ENCODE peak calls at places on chromosome 20, in six cellular contexts. R is SHP77; K is AG09319; Y is activated naive CD4-positive, alpha-beta T cell treated with anti-CD3 and anti-CD28 coated beads for 36 hours; L is hippocampal formation; H is EH. M is an unnamed sample.

GRCh38 chr20:45878076-45878731 is 2.8 kb upstream of the ZSWIM1 start:
- DNase-seq in L (no peak), Y (no peak), H (peak; percentile 28), R (no peak), K (no peak), M (no peak)

GRCh38 chr20:32201296-32201976 is 6.1 kb downstream of the PLAGL2 start:
- DNase-seq in R (no peak), L (no peak), Y (no peak), H (peak; percentile 61), K (no peak), M (no peak)

GRCh38 chr20:878511-879307 is 37.4 kb downstream of the ANGPT4 start:
- DNase-seq in R (no peak), L (no peak), H (peak; percentile 41), Y (peak; percentile 56), K (no peak), M (no peak)

GRCh38 chr20:44811150-44811685 is 872 bp upstream of the RIMS4 start:
- DNase-seq in K (no peak), L (no peak), H (no peak), R (no peak), Y (no peak), M (no peak)

GRCh38 chr20:44787299-44787698 is 23.0 kb downstream of the RIMS4 start:
- DNase-seq in K (no peak), L (no peak), H (no peak), R (no peak), Y (no peak), M (no peak)

GRCh38 chr20:46214831-46215488 is 93.3 kb downstream of the CDH22 start:
- DNase-seq in K (no peak), L (no peak), H (peak; percentile 21), R (no peak), Y (no peak), M (no peak)

GRCh38 chr20:46773680-46774079 is 64.2 kb downstream of the SLC2A10 start:
- DNase-seq in R (no peak), H (no peak), Y (no peak), L (no peak), K (no peak), M (no peak)

GRCh38 chr20:18513208-18513607 is 5.5 kb downstream of the SEC23B start:
- DNase-seq in R (no peak), Y (no peak), H (no peak), K (no peak), L (no peak), M (no peak)

GRCh38 chr20:35952480-35953410 is 1.6 kb downstream of the SCAND1 start:
- DNase-seq in H (peak; percentile 54), Y (peak; percentile 25), L (no peak), R (no peak), K (no peak), M (no peak)

GRCh38 chr20:23258747-23259121 is 91.9 kb upstream of the NXT1 start:
- DNase-seq in L (no peak), H (no peak), K (no peak), Y (no peak), R (no peak), M (no peak)

GRCh38 chr20:42708261-42708660 is 481.4 kb downstream of the PTPRT start:
- DNase-seq in Y (no peak), L (no peak), H (no peak), K (no peak), R (no peak), M (no peak)

GRCh38 chr20:62025832-62026563 is 39.7 kb downstream of the TAF4 start:
- DNase-seq in K (no peak), R (no peak), Y (peak; percentile 34), L (peak; percentile 22), H (peak; percentile 79), M (peak; percentile 26)

GRCh38 chr20:9269280-9269971 is 200.5 kb downstream of the PLCB4 start:
- DNase-seq in H (peak; percentile 74), Y (no peak), K (no peak), R (no peak), L (no peak), M (peak; percentile 26)

GRCh38 chr20:60050193-60050960 is 92.2 kb downstream of the CDH26 start:
- DNase-seq in L (no peak), Y (no peak), R (no peak), H (no peak), K (no peak), M (no peak)

GRCh38 chr20:41261260-41261659 is 56.3 kb downstream of the ZHX3 start:
- DNase-seq in L (no peak), Y (no peak), H (no peak), K (no peak), R (no peak), M (no peak)

GRCh38 chr20:14333734-14334133 is 3.7 kb downstream of the FLRT3 start:
- DNase-seq in R (no peak), L (no peak), H (no peak), Y (no peak), K (no peak), M (no peak)

GRCh38 chr20:35870541-35871307 is 83.6 kb downstream of the SCAND1 start:
- DNase-seq in L (no peak), R (no peak), Y (no peak), K (no peak), H (peak; percentile 67), M (no peak)

GRCh38 chr20:62304331-62305148 is 1.7 kb downstream of the ADRM1 start:
- DNase-seq in Y (no peak), L (no peak), R (no peak), H (no peak), K (no peak), M (no peak)

GRCh38 chr20:4021905-4022304 is 6.5 kb upstream of the RNF24 start:
- DNase-seq in Y (no peak), H (peak; percentile 37), L (no peak), K (no peak), R (no peak), M (no peak)

GRCh38 chr20:46559685-46560440 is 9.4 kb upstream of the OCSTAMP start:
- DNase-seq in K (no peak), L (peak; percentile 69), H (no peak), Y (no peak), R (no peak), M (no peak)